ENCODE peak calls at places on chromosome 21, in five cellular contexts. One of them, this sample, is unnamed.

GRCh38 chr21:41671859-41672542 is 94.9 kb downstream of the RIPK4 start:
- DNase-seq in H1: no peak
- DNase-seq in neuronal stem cell: no peak
- DNase-seq in H9: no peak
- DNase-seq in mesenchymal stem cell: no peak
- DNase-seq in this sample: no peak

GRCh38 chr21:41932576-41933258 is 21.1 kb downstream of the C2CD2 start:
- DNase-seq in mesenchymal stem cell: peak; percentile 82
- DNase-seq in H1: no peak
- DNase-seq in neuronal stem cell: no peak
- DNase-seq in H9: no peak
- DNase-seq in this sample: no peak

GRCh38 chr21:20570824-20571232 is 427.4 kb upstream of the NCAM2 start:
- DNase-seq in mesenchymal stem cell: peak; percentile 6
- DNase-seq in H1: peak; percentile 73
- DNase-seq in neuronal stem cell: peak; percentile 55
- DNase-seq in H9: peak; percentile 88
- DNase-seq in this sample: no peak

GRCh38 chr21:20999567-21000169 is 1.5 kb downstream of the NCAM2 start:
- DNase-seq in neuronal stem cell: peak; percentile 49
- DNase-seq in mesenchymal stem cell: peak; percentile 51
- DNase-seq in H9: peak; percentile 32
- DNase-seq in H1: no peak
- DNase-seq in this sample: peak; percentile 74

GRCh38 chr21:44441581-44442265 is 13.6 kb upstream of the LRRC3 start:
- DNase-seq in H1: no peak
- DNase-seq in neuronal stem cell: no peak
- DNase-seq in mesenchymal stem cell: no peak
- DNase-seq in H9: no peak
- DNase-seq in this sample: no peak

GRCh38 chr21:22223385-22223784 is 1225.2 kb downstream of the NCAM2 start:
- DNase-seq in H1: no peak
- DNase-seq in H9: no peak
- DNase-seq in neuronal stem cell: no peak
- DNase-seq in mesenchymal stem cell: no peak
- DNase-seq in this sample: peak; percentile 11

GRCh38 chr21:21614966-21615365 is 616.8 kb downstream of the NCAM2 start:
- DNase-seq in H9: no peak
- DNase-seq in mesenchymal stem cell: no peak
- DNase-seq in H1: no peak
- DNase-seq in neuronal stem cell: no peak
- DNase-seq in this sample: no peak

GRCh38 chr21:34521561-34521960 is 9.6 kb upstream of the KCNE1 start:
- DNase-seq in mesenchymal stem cell: no peak
- DNase-seq in neuronal stem cell: no peak
- DNase-seq in H9: no peak
- DNase-seq in H1: no peak
- DNase-seq in this sample: no peak

GRCh38 chr21:35234725-35235124 is 185.6 kb upstream of the RUNX1 start:
- DNase-seq in mesenchymal stem cell: peak; percentile 36
- DNase-seq in neuronal stem cell: no peak
- DNase-seq in H9: no peak
- DNase-seq in H1: no peak
- DNase-seq in this sample: no peak

GRCh38 chr21:44735821-44736220 is 24.4 kb upstream of the TSPEAR start:
- DNase-seq in H9: peak; percentile 27
- DNase-seq in H1: no peak
- DNase-seq in neuronal stem cell: no peak
- DNase-seq in mesenchymal stem cell: no peak
- DNase-seq in this sample: no peak

GRCh38 chr21:35005077-35005476 is 44.0 kb downstream of the RUNX1 start:
- DNase-seq in neuronal stem cell: no peak
- DNase-seq in mesenchymal stem cell: peak; percentile 54
- DNase-seq in H9: no peak
- DNase-seq in H1: no peak
- DNase-seq in this sample: no peak

GRCh38 chr21:39568380-39568779 is 44.4 kb upstream of the B3GALT5 start:
- DNase-seq in H9: peak; percentile 36
- DNase-seq in H1: no peak
- DNase-seq in mesenchymal stem cell: no peak
- DNase-seq in neuronal stem cell: no peak
- DNase-seq in this sample: no peak

GRCh38 chr21:17911628-17912027 is 92.5 kb upstream of the C21orf91 start:
- DNase-seq in H9: no peak
- DNase-seq in H1: no peak
- DNase-seq in neuronal stem cell: no peak
- DNase-seq in mesenchymal stem cell: no peak
- DNase-seq in this sample: no peak

GRCh38 chr21:35581640-35582039 is 478.7 kb downstream of the SETD4 start:
- DNase-seq in neuronal stem cell: no peak
- DNase-seq in H9: no peak
- DNase-seq in mesenchymal stem cell: no peak
- DNase-seq in H1: no peak
- DNase-seq in this sample: no peak

GRCh38 chr21:16279658-16280581 is 550.1 kb downstream of the USP25 start:
- DNase-seq in mesenchymal stem cell: peak; percentile 37
- DNase-seq in H1: peak; percentile 3
- DNase-seq in H9: no peak
- DNase-seq in neuronal stem cell: peak; percentile 75
- DNase-seq in this sample: no peak

GRCh38 chr21:18522181-18522771 is 118.7 kb upstream of the TMPRSS15 start:
- DNase-seq in H1: no peak
- DNase-seq in H9: no peak
- DNase-seq in neuronal stem cell: no peak
- DNase-seq in mesenchymal stem cell: peak; percentile 4
- DNase-seq in this sample: peak; percentile 5

GRCh38 chr21:44271558-44271957 is 9.9 kb upstream of the DNMT3L start:
- DNase-seq in H9: no peak
- DNase-seq in mesenchymal stem cell: no peak
- DNase-seq in neuronal stem cell: no peak
- DNase-seq in H1: no peak
- DNase-seq in this sample: no peak

GRCh38 chr21:43597052-43597451 is 62.2 kb downstream of the HSF2BP start:
- DNase-seq in mesenchymal stem cell: peak; percentile 83
- DNase-seq in neuronal stem cell: no peak
- DNase-seq in H9: no peak
- DNase-seq in H1: no peak
- DNase-seq in this sample: peak; percentile 56

GRCh38 chr21:17793675-17794123 is 25.5 kb downstream of the C21orf91 start:
- DNase-seq in mesenchymal stem cell: peak; percentile 68
- DNase-seq in H9: no peak
- DNase-seq in H1: no peak
- DNase-seq in neuronal stem cell: no peak
- DNase-seq in this sample: no peak

GRCh38 chr21:42010507-42011493 is 640 bp upstream of the ZBTB21 start:
- DNase-seq in H9: peak; percentile 43
- DNase-seq in neuronal stem cell: peak; percentile 17
- DNase-seq in mesenchymal stem cell: peak; percentile 38
- DNase-seq in H1: no peak
- DNase-seq in this sample: peak; percentile 67

GRCh38 chr21:41973861-41974751 is 20.3 kb upstream of the C2CD2 start:
- DNase-seq in H9: no peak
- DNase-seq in neuronal stem cell: no peak
- DNase-seq in H1: no peak
- DNase-seq in mesenchymal stem cell: no peak
- DNase-seq in this sample: peak; percentile 27

GRCh38 chr21:19900149-19900548 is 1098.1 kb upstream of the NCAM2 start:
- DNase-seq in H9: no peak
- DNase-seq in H1: no peak
- DNase-seq in neuronal stem cell: no peak
- DNase-seq in mesenchymal stem cell: no peak
- DNase-seq in this sample: no peak

GRCh38 chr21:34916446-34916845 is 132.7 kb downstream of the RUNX1 start:
- DNase-seq in H9: no peak
- DNase-seq in H1: no peak
- DNase-seq in mesenchymal stem cell: peak; percentile 87
- DNase-seq in neuronal stem cell: no peak
- DNase-seq in this sample: no peak

GRCh38 chr21:17351766-17352165 is 161.1 kb upstream of the CXADR start:
- DNase-seq in neuronal stem cell: no peak
- DNase-seq in H1: no peak
- DNase-seq in H9: no peak
- DNase-seq in mesenchymal stem cell: no peak
- DNase-seq in this sample: no peak

GRCh38 chr21:39137248-39138186 is 45.7 kb downstream of the PSMG1 start:
- DNase-seq in H9: peak; percentile 71
- DNase-seq in H1: no peak
- DNase-seq in neuronal stem cell: no peak
- DNase-seq in mesenchymal stem cell: peak; percentile 50
- DNase-seq in this sample: peak; percentile 66

GRCh38 chr21:43718872-43719747 is at the start of gene PDXK:
- DNase-seq in neuronal stem cell: peak; percentile 83
- DNase-seq in H9: peak; percentile 89
- DNase-seq in mesenchymal stem cell: peak; percentile 80
- DNase-seq in H1: no peak
- DNase-seq in this sample: peak; percentile 95

GRCh38 chr21:35275776-35276175 is 226.7 kb upstream of the RUNX1 start:
- DNase-seq in neuronal stem cell: no peak
- DNase-seq in H1: no peak
- DNase-seq in H9: no peak
- DNase-seq in mesenchymal stem cell: no peak
- DNase-seq in this sample: no peak

GRCh38 chr21:37870229-37870628 is 46.0 kb downstream of the KCNJ6 start:
- DNase-seq in mesenchymal stem cell: no peak
- DNase-seq in neuronal stem cell: no peak
- DNase-seq in H9: no peak
- DNase-seq in H1: no peak
- DNase-seq in this sample: no peak

GRCh38 chr21:37869661-37870060 is 46.6 kb downstream of the KCNJ6 start:
- DNase-seq in neuronal stem cell: no peak
- DNase-seq in mesenchymal stem cell: no peak
- DNase-seq in H1: no peak
- DNase-seq in H9: no peak
- DNase-seq in this sample: no peak

GRCh38 chr21:37868446-37868845 is 47.8 kb downstream of the KCNJ6 start:
- DNase-seq in H1: no peak
- DNase-seq in mesenchymal stem cell: peak; percentile 63
- DNase-seq in neuronal stem cell: no peak
- DNase-seq in H9: no peak
- DNase-seq in this sample: no peak

GRCh38 chr21:37871121-37871862 is 45.0 kb downstream of the KCNJ6 start:
- DNase-seq in mesenchymal stem cell: peak; percentile 86
- DNase-seq in H1: no peak
- DNase-seq in neuronal stem cell: no peak
- DNase-seq in H9: no peak
- DNase-seq in this sample: no peak

DNA sequence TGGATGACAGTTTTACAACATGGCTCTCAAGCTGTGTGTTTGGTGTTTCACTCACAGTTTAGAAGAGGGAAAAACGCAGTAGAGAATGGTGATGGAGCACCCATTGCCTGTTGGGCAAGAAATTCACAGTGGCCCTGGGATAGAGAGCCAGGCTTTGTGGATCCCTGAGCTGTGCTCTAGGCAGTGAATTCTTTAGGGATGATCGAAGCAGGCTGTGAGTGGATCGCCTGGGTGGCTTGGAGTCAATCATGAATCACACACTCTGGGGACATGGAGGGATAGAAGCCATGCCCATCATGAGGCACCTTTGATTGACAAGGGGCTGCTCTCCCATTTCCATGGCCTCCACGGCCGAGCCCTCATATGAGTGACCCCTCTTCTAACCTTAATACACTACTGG is 47.4 kb downstream of the KCNJ6 start:
- DNase-seq in mesenchymal stem cell: peak; percentile 81
- DNase-seq in H1: no peak
- DNase-seq in H9: no peak
- DNase-seq in neuronal stem cell: no peak
- DNase-seq in this sample: peak; percentile 75
- H4K91ac ChIP-seq in mesenchymal stem cell: no peak overlapping the region
- H4K91ac ChIP-seq in H1: no peak overlapping the region
- H4K91ac ChIP-seq in H9: no peak overlapping the region
- H4K91ac ChIP-seq in neuronal stem cell: no peak overlapping the region
- H4K91ac ChIP-seq in this sample: no peak overlapping the region

GRCh38 chr21:46173573-46173972 is 10.7 kb downstream of the SPATC1L start:
- DNase-seq in neuronal stem cell: no peak
- DNase-seq in H1: no peak
- DNase-seq in H9: no peak
- DNase-seq in mesenchymal stem cell: no peak
- DNase-seq in this sample: no peak

GRCh38 chr21:46168659-46169386 is 13.4 kb upstream of the FTCD start:
- DNase-seq in H1: no peak
- DNase-seq in H9: no peak
- DNase-seq in mesenchymal stem cell: no peak
- DNase-seq in neuronal stem cell: no peak
- DNase-seq in this sample: no peak

GRCh38 chr21:46171996-46172862 is 12.0 kb downstream of the SPATC1L start:
- DNase-seq in neuronal stem cell: no peak
- DNase-seq in mesenchymal stem cell: no peak
- DNase-seq in H9: no peak
- DNase-seq in H1: no peak
- DNase-seq in this sample: no peak

GRCh38 chr21:46172863-46173528 is 11.3 kb downstream of the SPATC1L start:
- DNase-seq in mesenchymal stem cell: no peak
- DNase-seq in neuronal stem cell: no peak
- DNase-seq in H9: no peak
- DNase-seq in H1: no peak
- DNase-seq in this sample: no peak

DNA sequence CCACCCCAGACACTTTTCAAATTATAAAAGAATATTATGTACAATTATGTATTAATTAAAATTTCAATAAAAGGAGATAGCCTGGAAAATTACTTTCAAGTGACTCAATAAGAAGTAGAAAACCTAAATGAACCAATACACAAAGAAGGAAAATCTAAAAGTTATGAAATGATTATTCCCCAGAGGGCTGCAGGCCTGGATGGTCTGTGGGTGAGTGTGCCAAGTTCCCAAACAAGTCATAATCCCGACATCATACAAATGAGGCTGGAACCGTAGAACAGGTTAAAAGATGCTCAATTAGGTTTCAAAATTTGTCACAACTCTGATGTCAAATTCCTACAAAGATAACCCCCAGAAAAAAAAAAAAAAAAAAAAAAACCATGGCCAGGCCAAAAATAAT is 12.7 kb downstream of the SPATC1L start:
- DNase-seq in H9: no peak
- DNase-seq in mesenchymal stem cell: no peak
- DNase-seq in neuronal stem cell: no peak
- DNase-seq in H1: no peak
- DNase-seq in this sample: no peak
- H2BK12ac ChIP-seq in H9: no peak overlapping the region
- H2BK12ac ChIP-seq in mesenchymal stem cell: no peak overlapping the region
- H2BK12ac ChIP-seq in neuronal stem cell: no peak overlapping the region
- H2BK12ac ChIP-seq in H1: no peak overlapping the region
- H2BK12ac ChIP-seq in this sample: no peak overlapping the region

DNA sequence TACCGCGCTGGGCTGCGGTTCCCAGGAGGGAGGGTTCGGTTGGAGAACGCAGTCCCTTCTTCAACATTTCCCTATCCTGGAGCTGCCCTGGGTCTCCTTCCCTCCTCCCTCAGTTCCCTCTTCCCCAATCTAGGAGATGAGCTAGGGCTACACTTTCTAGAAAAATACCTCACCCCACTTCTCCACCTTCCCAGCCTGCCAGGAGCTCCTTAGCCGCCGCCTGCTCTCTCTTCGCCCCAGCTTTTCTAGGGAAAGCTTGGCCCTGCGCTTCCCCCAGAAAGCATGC is 484 bp upstream of the ADAMTS1 start:
- DNase-seq in neuronal stem cell: no peak
- DNase-seq in H9: no peak
- DNase-seq in H1: no peak
- DNase-seq in mesenchymal stem cell: no peak
- DNase-seq in this sample: no peak
- H3K23ac ChIP-seq in neuronal stem cell: no peak overlapping the region
- H3K23ac ChIP-seq in H9: no peak overlapping the region
- H3K23ac ChIP-seq in H1: no peak overlapping the region
- H3K23ac ChIP-seq in mesenchymal stem cell: peak overlapping the region; percentile 95
- H3K23ac ChIP-seq in this sample: no peak overlapping the region

GRCh38 chr21:36606983-36607325 is 92.0 kb upstream of the SIM2 start:
- DNase-seq in mesenchymal stem cell: no peak
- DNase-seq in neuronal stem cell: no peak
- DNase-seq in H9: no peak
- DNase-seq in H1: no peak
- DNase-seq in this sample: no peak
- H4K91ac ChIP-seq in mesenchymal stem cell: no peak overlapping the region
- H4K91ac ChIP-seq in neuronal stem cell: no peak overlapping the region
- H4K91ac ChIP-seq in H9: no peak overlapping the region
- H4K91ac ChIP-seq in H1: no peak overlapping the region
- H4K91ac ChIP-seq in this sample: no peak overlapping the region

This sample was measured in trophoblast cell.